ENCODE peak calls at places on chromosomes 1 and 21, in four cellular contexts. V is mucosa of descending colon, G is T-helper 9 cell, D is GM12865. M is an unnamed sample.
A peak's percentile ranks its signal among the peaks of the same experiment; 100 is the strongest.

GRCh38 chr1:29744684-29745490 is 508.6 kb downstream of the PTPRU start:
- DNase-seq in V (no peak), G (no peak), D (no peak), M (no peak)

GRCh38 chr1:230301322-230301721 is 124.8 kb downstream of the PGBD5 start:
- DNase-seq in V (no peak), D (no peak), G (no peak), M (no peak)

GRCh38 chr1:210882414-210883221 is 251.3 kb downstream of the KCNH1 start:
- DNase-seq in V (no peak), D (no peak), G (no peak), M (no peak)

GRCh38 chr1:234919061-234919755 is 209.4 kb downstream of the TOMM20 start:
- DNase-seq in V (no peak), D (no peak), G (no peak), M (no peak)

GRCh38 chr1:168335500-168335899 is 54.8 kb downstream of the TBX19 start:
- DNase-seq in G (no peak), V (no peak), D (no peak), M (no peak)

GRCh38 chr1:210321131-210321530 is 7.6 kb upstream of the HHAT start:
- DNase-seq in V (no peak), G (no peak), D (no peak), M (no peak)

GRCh38 chr1:154423303-154423987 is 18.3 kb downstream of the IL6R start:
- DNase-seq in G (no peak), V (no peak), D (no peak), M (no peak)

GRCh38 chr1:11800756-11801433 is 4.9 kb downstream of the MTHFR start:
- DNase-seq in G (no peak), V (no peak), D (no peak), M (no peak)

GRCh38 chr1:69765941-69766340 is 198.2 kb downstream of the LRRC7 start:
- DNase-seq in V (no peak), G (no peak), D (no peak), M (no peak)

GRCh38 chr21:35252831-35253230 is 203.7 kb upstream of the RUNX1 start:
- DNase-seq in V (no peak), D (peak; percentile 4), G (no peak), M (no peak)